ENCODE peak calls at places on chromosome 4, in six cellular contexts. E is DND-41; S is WERI-Rb-1; O is psoas muscle; W is CD8-positive, alpha-beta T cell; L is tibial nerve. V is an unnamed sample.
A peak's percentile ranks its signal among the peaks of the same experiment; 100 is the strongest.

GRCh38 chr4:77861500-77861899 is 1.1 kb upstream of the MRPL1 start:
- DNase-seq in E (no peak), S (no peak), O (no peak), W (no peak), L (no peak), V (no peak)

GRCh38 chr4:15145709-15146108 is 143.4 kb downstream of the CPEB2 start:
- DNase-seq in E (no peak), S (no peak), O (no peak), W (no peak), L (no peak), V (no peak)

GRCh38 chr4:177660223-177660622 is 218.0 kb upstream of the AGA start:
- DNase-seq in E (no peak), S (no peak), O (no peak), W (no peak), L (no peak), V (no peak)

GRCh38 chr4:111540661-111541060 is 604.6 kb upstream of the FAM241A start:
- DNase-seq in E (no peak), S (no peak), O (no peak), W (no peak), L (no peak), V (no peak)

GRCh38 chr4:95637047-95637600 is 88.4 kb upstream of the UNC5C start:
- DNase-seq in E (no peak), S (no peak), O (no peak), W (no peak), L (no peak), V (no peak)

GRCh38 chr4:151331276-151332042 is 6.1 kb upstream of the SH3D19 start:
- DNase-seq in E (no peak), S (no peak), O (no peak), W (no peak), L (no peak), V (no peak)

GRCh38 chr4:108058685-108059440 is 69.2 kb downstream of the HADH start:
- DNase-seq in E (no peak), S (peak; percentile 21), O (no peak), W (no peak), L (no peak), V (no peak)

GRCh38 chr4:81031389-81032173 is 1.1 kb downstream of the BMP3 start:
- DNase-seq in E (no peak), S (no peak), O (peak; percentile 36), W (no peak), L (no peak), V (peak; percentile 54)

GRCh38 chr4:137700072-137700471 is 167.8 kb upstream of the PCDH18 start:
- DNase-seq in E (no peak), S (no peak), O (no peak), W (no peak), L (no peak), V (no peak)

GRCh38 chr4:22389240-22389871 is 126.5 kb downstream of the ADGRA3 start:
- DNase-seq in E (peak; percentile 46), S (peak; percentile 59), O (peak; percentile 50), W (peak; percentile 31), L (peak; percentile 32), V (no peak)

GRCh38 chr4:70632028-70632427 is 3.5 kb downstream of the ENAM start:
- DNase-seq in E (no peak), S (no peak), O (no peak), W (no peak), L (no peak), V (no peak)

GRCh38 chr4:2828758-2829181 is 14.9 kb upstream of the ADD1 start:
- DNase-seq in E (no peak), S (no peak), O (peak; percentile 36), W (no peak), L (no peak), V (peak; percentile 62)

GRCh38 chr4:104015680-104016079 is 295.9 kb upstream of the TACR3 start:
- DNase-seq in E (no peak), S (peak; percentile 36), O (no peak), W (no peak), L (no peak), V (no peak)

GRCh38 chr4:125313497-125313896 is 1.3 kb upstream of the FAT4 start:
- DNase-seq in E (peak; percentile 34), S (peak; percentile 63), O (no peak), W (no peak), L (peak; percentile 86), V (no peak)

GRCh38 chr4:3366893-3367775 is 74.3 kb downstream of the RGS12 start:
- DNase-seq in E (no peak), S (no peak), O (no peak), W (no peak), L (no peak), V (peak; percentile 38)

GRCh38 chr4:156889616-156890594 is 81.7 kb downstream of the PDGFC start:
- DNase-seq in E (no peak), S (no peak), O (peak; percentile 57), W (no peak), L (peak; percentile 28), V (no peak)

GRCh38 chr4:76250962-76251361 is 559 bp upstream of the FAM47E start:
- DNase-seq in E (no peak), S (no peak), O (no peak), W (no peak), L (no peak), V (no peak)

GRCh38 chr4:184403384-184403781 is 71.0 kb downstream of the IRF2 start:
- DNase-seq in E (no peak), S (no peak), O (no peak), W (no peak), L (no peak), V (no peak)

GRCh38 chr4:37243722-37244582 is 591 bp upstream of the NWD2 start:
- DNase-seq in E (no peak), S (no peak), O (no peak), W (no peak), L (no peak), V (no peak)

GRCh38 chr4:164945146-164945545 is 32.3 kb downstream of the TRIM61 start:
- DNase-seq in E (no peak), S (no peak), O (no peak), W (no peak), L (no peak), V (no peak)
- H3K4me3 ChIP-seq in E (no peak overlapping the region), S (no peak overlapping the region), O (no peak overlapping the region), W (no peak overlapping the region), L (no peak overlapping the region), V (no peak overlapping the region)

GRCh38 chr4:6898763-6899162 is 10.9 kb upstream of the TBC1D14 start:
- DNase-seq in E (no peak), S (no peak), O (no peak), W (no peak), L (no peak), V (no peak)

GRCh38 chr4:6900181-6900812 is 9.3 kb upstream of the TBC1D14 start:
- DNase-seq in E (no peak), S (no peak), O (no peak), W (no peak), L (no peak), V (no peak)

GRCh38 chr4:6902318-6903042 is 7.1 kb upstream of the TBC1D14 start:
- DNase-seq in E (no peak), S (no peak), O (no peak), W (no peak), L (no peak), V (no peak)

GRCh38 chr4:6900956-6901355 is 8.7 kb upstream of the TBC1D14 start:
- DNase-seq in E (no peak), S (no peak), O (no peak), W (no peak), L (no peak), V (no peak)

DNA sequence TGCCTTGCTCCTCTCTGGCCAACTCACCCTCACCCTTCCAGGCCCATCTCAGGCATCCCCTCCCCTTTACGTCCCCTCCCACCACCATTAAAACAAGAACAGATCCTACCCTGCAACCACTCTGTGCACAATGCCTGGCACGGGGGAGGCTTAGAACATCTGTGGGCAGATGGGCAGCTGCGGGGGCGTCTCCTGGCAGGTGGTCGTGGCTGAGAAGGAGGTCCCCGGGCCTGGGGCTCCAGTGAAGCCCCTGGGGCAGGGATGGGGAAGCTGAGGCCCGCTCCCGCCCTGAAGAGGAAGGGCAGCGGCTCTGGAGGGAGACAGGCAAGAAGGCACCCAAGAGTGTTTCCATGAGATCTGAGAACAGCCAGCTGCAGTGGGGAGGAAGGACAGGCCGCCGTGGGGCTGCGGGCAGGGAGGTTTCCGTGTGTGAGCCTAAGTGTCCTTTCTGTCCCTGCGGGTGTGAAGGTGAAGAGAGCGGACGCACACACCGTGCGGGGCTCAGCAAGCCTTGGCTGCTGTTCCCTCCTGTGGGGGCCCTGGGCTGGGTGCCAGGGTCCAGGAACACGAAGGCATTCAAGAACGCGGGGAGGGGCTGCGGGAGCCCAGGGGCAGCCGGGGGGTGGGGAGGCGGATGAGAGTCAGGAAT is 7.8 kb upstream of the TBC1D14 start:
- DNase-seq in E (no peak), S (no peak), O (no peak), W (no peak), L (no peak), V (no peak)
- H3K27ac ChIP-seq in E (no peak overlapping the region), S (no peak overlapping the region), O (no peak overlapping the region), W (no peak overlapping the region), L (no peak overlapping the region), V (no peak overlapping the region)

GRCh38 chr4:8428288-8429097 is 12.0 kb downstream of the ACOX3 start:
- DNase-seq in E (peak; percentile 91), S (peak; percentile 92), O (peak; percentile 96), W (peak; percentile 95), L (peak; percentile 87), V (peak; percentile 83)

GRCh38 chr4:8427761-8428287 is 12.7 kb downstream of the ACOX3 start:
- DNase-seq in E (no peak), S (no peak), O (no peak), W (no peak), L (peak; percentile 23), V (no peak)

GRCh38 chr4:8422786-8423185 is 17.7 kb downstream of the ACOX3 start:
- DNase-seq in E (no peak), S (no peak), O (no peak), W (no peak), L (no peak), V (no peak)

GRCh38 chr4:8431553-8431952 is 9.0 kb downstream of the ACOX3 start:
- DNase-seq in E (no peak), S (no peak), O (no peak), W (no peak), L (no peak), V (no peak)

DNA sequence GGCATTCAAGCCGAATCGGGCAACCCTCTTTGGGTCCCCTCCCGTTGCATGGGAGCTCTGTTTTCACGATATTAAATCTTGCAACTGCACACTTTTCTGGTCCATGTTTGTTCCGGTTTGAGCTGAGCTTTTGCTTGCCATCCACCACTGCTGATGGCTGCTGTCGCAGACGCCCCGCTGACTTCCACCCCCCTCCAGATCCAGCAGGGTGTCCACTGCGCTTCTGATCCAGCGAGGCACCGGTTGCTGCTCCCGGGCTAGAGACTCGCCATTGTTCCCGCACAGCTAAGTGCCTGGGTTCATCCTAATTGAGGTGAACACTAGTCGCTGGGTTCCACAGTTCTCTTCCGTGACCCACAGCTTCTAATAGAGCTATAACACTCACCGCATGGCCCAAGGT is 13.3 kb downstream of the ACOX3 start:
- DNase-seq in E (no peak), S (no peak), O (no peak), W (no peak), L (no peak), V (no peak)
- H3K4me3 ChIP-seq in E (no peak overlapping the region), S (no peak overlapping the region), O (peak overlapping the region; percentile 85), W (peak overlapping the region; percentile 82), L (peak overlapping the region; percentile 99), V (peak overlapping the region; percentile 53)

DNA sequence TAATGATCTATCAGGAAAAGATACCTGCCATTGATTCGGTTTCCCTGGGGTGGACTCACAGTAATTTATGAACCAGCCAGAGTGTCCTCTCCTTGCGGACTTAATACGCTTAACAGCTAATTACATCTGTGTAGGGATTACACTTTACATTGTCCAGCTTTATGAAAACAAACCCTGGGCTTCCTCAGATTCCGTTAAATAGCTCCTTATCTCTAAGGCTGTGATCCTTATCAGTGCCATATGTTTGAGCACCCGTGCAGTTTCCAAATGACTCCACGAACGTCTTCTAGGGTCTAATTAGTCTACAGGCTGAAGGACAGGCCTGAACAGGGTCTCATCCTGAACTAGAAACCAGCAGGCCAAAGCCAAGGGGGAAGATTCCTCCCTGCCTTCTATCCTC is 56.9 kb downstream of the KDR start:
- DNase-seq in E (no peak), S (peak; percentile 22), O (no peak), W (no peak), L (no peak), V (no peak)
- H3K27ac ChIP-seq in E (no peak overlapping the region), S (no peak overlapping the region), O (peak overlapping the region; percentile 60), W (no peak overlapping the region), L (no peak overlapping the region), V (no peak overlapping the region)